ENCODE peak calls at places on chromosome 17, in four cellular contexts. D is GM23338, W is mammary epithelial cell, I is fibroblast of lung. J is an unnamed sample.

GRCh38 chr17:35449371-35449931 is 885 bp upstream of the SLFN13 start:
- DNase-seq in W (no peak), D (peak), I (peak), J (no peak)

GRCh38 chr17:72931635-72932034 is 160.9 kb downstream of the SLC39A11 start:
- DNase-seq in I (no peak), W (no peak), D (no peak), J (no peak)

GRCh38 chr17:16939271-16939576 is 32.7 kb downstream of the TNFRSF13B start:
- DNase-seq in I (no peak), D (no peak), W (no peak), J (no peak)

GRCh38 chr17:77527394-77527793 is 386.6 kb downstream of the SEC14L1 start:
- DNase-seq in W (no peak), D (no peak), I (no peak), J (no peak)

GRCh38 chr17:61363601-61364462 is 35.8 kb upstream of the TBX2 start:
- DNase-seq in W (no peak), D (no peak), I (no peak), J (peak)

GRCh38 chr17:38536661-38537060 is 69.1 kb downstream of the SRCIN1 start:
- DNase-seq in I (peak), W (no peak), D (no peak), J (no peak)

GRCh38 chr17:10702574-10702973 is 5.2 kb downstream of the ADPRM start:
- DNase-seq in I (peak), D (peak), W (no peak), J (no peak)

GRCh38 chr17:56570199-56570598 is 23.3 kb upstream of the NOG start:
- DNase-seq in D (no peak), I (no peak), W (no peak), J (peak)

GRCh38 chr17:45190503-45191282 is 29.0 kb downstream of the HEXIM2 start:
- DNase-seq in W (no peak), I (no peak), D (no peak), J (no peak)

GRCh38 chr17:67467500-67468481 is 90.7 kb downstream of the PITPNC1 start:
- DNase-seq in D (no peak), W (no peak), I (no peak), J (no peak)

GRCh38 chr17:39208893-39209292 is 8.8 kb downstream of the RPL19 start:
- DNase-seq in W (no peak), I (no peak), D (no peak), J (no peak)

GRCh38 chr17:66002807-66003206 is 189.1 kb downstream of the CEP112 start:
- DNase-seq in I (no peak), W (no peak), D (no peak), J (no peak)

GRCh38 chr17:44970136-44970737 is 2.1 kb upstream of the C1QL1 start:
- DNase-seq in W (no peak), D (peak), I (peak), J (no peak)

GRCh38 chr17:82876602-82877391 is 37.0 kb upstream of the ZNF750 start:
- DNase-seq in W (peak), D (peak), I (peak), J (peak)

GRCh38 chr17:81028506-81028858 is 6.5 kb upstream of the BAIAP2 start:
- DNase-seq in W (no peak), D (no peak), I (no peak), J (no peak)

GRCh38 chr17:59424331-59424730 is 92.9 kb downstream of the YPEL2 start:
- DNase-seq in I (no peak), D (no peak), W (no peak), J (no peak)

DNA sequence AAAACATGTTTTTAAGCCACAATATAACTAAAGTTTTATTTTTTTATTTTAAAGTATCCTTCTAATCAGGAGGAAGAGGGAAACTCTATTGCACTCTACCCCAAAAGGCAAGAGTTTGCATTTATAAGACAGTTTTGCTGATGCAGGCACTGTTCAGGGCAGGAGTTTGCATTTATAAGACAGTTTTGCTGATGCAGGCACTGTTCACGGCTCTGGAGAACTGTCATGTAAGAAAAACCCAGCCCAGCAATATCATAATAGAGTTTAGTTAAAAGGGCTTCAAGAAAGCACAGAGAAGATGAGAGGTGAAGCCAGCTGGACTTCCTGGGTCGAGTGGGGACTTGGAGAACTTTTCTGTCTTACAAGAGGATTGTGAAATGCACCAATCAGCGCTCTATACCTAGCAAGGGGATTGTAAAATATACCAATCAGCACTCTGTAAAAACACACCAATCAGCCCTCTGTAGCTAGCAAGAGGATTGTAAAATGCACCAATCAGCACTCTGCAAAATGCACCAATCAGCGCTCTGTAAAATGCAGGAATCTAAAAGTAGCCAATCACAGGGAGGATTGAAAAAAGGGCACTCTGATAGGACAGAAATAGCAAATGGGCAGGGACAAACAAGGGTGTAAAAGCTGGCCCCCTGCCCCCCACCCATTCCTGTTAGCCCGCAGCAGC is 1.6 kb upstream of the CBX1 start:
- DNase-seq in D (no peak), I (no peak), W (no peak), J (peak)
- H3K4me2 ChIP-seq in D (no peak), I (no peak), W (no peak), J (no peak)

DNA sequence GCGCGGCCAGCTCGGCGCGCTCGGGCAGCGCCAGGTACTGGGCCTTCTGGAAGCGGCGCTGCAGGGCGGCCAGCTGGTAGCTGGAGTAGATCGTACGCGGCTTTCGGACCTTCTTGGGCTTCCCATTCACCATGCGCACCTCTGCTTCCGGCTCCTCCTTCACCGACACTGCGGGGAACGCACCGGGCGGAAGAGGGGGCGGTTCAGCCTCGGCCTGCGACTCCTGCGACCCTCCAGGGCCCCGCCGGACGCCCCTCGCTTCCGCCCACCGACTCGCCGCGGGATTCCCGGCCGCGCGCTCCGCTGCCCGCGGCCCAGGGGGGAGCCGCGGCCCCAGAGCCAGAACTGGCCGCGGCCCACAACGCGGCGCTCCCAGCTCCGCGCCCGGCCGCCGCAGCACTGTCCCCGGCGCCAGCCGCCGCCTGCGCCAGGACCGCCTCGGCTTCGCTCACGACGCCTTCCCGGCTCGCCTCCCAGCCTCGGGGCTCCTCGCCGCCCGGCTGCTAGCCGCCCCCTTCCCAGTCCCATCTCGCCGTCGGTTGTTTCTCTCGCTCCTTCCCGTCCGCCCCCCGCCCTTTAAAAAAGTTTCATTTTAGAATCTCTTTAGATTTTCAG is 1.5 kb downstream of the DLX3 start:
- DNase-seq in D (peak), W (no peak), I (peak), J (peak)
- H3K4me3 ChIP-seq in D (peak), W (no peak), I (no peak), J (peak)

GRCh38 chr17:1787301-1787902 is 25.5 kb downstream of the SERPINF1 start:
- DNase-seq in I (peak), W (peak), D (no peak), J (peak)
- H2AFZ ChIP-seq in I (no peak), W (no peak), D (no peak), J (peak)

DNA sequence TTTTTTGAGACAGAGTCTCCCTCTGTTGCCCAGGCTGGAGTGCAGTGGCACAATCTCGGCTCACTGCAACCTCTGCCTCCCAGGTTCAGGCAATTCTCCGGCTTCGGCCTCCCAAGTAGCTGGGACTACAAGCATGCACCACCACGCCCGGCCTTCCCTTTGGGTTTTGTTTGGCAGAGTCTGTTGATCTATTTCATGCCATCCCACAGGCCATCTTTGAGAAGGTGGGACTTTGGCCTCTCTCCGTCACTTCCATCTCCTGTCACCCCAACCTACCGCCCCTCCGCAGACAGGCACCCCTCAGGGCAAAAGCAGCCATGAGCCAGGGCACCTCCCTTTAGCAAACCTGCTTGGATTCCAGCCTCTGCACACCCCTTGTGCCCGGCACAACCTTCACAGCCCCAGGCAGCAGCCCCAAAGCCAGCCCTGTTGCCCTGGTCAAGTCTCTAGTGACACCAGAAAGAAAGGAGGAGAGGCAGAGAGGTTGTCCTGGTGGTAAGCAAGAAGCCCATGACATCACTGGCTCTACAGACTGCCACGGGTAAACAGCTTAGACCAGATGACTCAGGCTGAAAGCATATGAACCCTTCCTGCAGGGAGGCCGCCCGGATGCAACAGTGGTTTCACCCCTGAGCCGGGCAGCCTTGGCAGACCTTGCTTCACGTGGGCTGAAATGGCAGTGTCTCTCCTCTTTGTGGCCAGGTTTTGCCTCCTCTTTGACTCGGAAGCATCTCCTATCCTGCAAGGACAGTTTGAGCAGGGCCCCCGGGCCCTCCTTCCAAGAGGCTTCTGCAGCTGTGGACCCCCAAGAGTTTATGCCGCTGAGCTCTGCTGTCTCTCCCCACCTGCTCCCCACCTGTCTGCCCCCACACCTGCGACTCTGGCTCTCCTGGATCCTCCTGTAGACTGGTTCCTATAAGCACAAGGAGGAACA is 8.1 kb upstream of the TIMP2 start:
- DNase-seq in W (peak), D (no peak), I (peak), J (peak)
- H3K4me2 ChIP-seq in W (peak), D (no peak), I (peak), J (peak)

DNA sequence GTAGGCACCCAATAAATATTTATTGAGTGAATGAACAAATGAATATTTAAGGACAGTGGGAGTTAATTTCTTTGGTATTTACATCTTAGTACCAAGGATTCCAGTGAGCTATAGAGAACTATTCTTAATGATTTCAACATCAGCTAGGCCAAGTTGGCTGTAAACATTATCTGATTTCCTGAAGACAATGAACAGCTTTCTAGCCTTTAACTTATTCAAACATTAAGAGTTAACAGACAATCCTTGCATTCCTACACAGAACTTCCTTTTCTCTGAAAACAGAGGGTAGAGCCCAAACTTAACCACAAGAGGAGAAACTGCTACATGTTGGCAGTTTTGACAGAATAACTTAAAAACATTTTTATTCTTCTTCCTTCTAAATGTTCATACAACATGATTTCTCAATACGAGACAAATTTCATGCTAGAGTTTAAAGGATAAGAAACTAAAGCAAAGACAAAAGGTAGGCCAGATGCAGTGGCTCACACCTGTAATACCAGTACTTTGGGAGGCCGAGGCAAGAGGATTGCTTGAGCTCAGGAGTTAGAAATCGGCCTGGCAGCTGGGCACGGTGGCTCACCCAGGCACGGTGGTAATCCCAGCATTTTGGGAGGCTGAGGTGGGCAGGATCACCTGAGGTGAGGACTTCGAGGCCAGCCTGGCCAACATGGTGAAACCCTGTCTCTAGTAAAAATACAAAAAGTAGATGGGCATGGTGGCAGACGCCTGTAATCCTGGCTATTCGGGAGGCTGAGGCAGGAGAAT is 4.4 kb downstream of the CRLF3 start:
- DNase-seq in D (no peak), I (no peak), W (no peak), J (no peak)
- H3K4me3 ChIP-seq in D (no peak), I (no peak), W (no peak), J (no peak)

GRCh38 chr17:62898239-62898864 is 67.7 kb upstream of the TANC2 start:
- DNase-seq in D (no peak), I (no peak), W (no peak), J (no peak)
- H2AFZ ChIP-seq in D (peak), I (peak), W (peak), J (no peak)

GRCh38 chr17:27494192-27495091 is 38.2 kb downstream of the KSR1 start:
- DNase-seq in I (peak), D (peak), W (peak), J (peak)
- H3K4me2 ChIP-seq in I (peak), D (peak), W (peak), J (peak)

GRCh38 chr17:6632530-6632929 is 8.0 kb downstream of the KIAA0753 start:
- DNase-seq in D (no peak), I (no peak), W (no peak), J (no peak)
- H3K4me3 ChIP-seq in D (no peak), I (no peak), W (no peak), J (no peak)

J was measured in PC-3.